ENCODE peak calls at places on chromosomes 3 and 15, in five cellular contexts. One of them, this sample, is unnamed.

GRCh38 chr15:95793226-95793625 is 537.3 kb upstream of the NR2F2 start:
- DNase-seq in stimulated activated CD4-positive, alpha-beta T cell treated with anti-CD3 and anti-CD28 coated beads, Interleukin-4, amount 100 ng/mL, for 1 hour: no peak
- DNase-seq in T follicular helper cell: no peak
- DNase-seq in right lobe of liver: no peak
- DNase-seq in cardiac muscle cell: no peak
- DNase-seq in this sample: no peak

GRCh38 chr15:96322401-96323249 is 7.9 kb upstream of the NR2F2 start:
- DNase-seq in stimulated activated CD4-positive, alpha-beta T cell treated with anti-CD3 and anti-CD28 coated beads, Interleukin-4, amount 100 ng/mL, for 1 hour: no peak
- DNase-seq in T follicular helper cell: no peak
- DNase-seq in right lobe of liver: peak
- DNase-seq in cardiac muscle cell: no peak
- DNase-seq in this sample: no peak

GRCh38 chr15:49468440-49468839 is 45.4 kb downstream of the FGF7 start:
- DNase-seq in right lobe of liver: no peak
- DNase-seq in cardiac muscle cell: no peak
- DNase-seq in T follicular helper cell: no peak
- DNase-seq in stimulated activated CD4-positive, alpha-beta T cell treated with anti-CD3 and anti-CD28 coated beads, Interleukin-4, amount 100 ng/mL, for 1 hour: no peak
- DNase-seq in this sample: no peak

GRCh38 chr3:119530418-119530817 is 29.0 kb downstream of the CD80 start:
- DNase-seq in cardiac muscle cell: no peak
- DNase-seq in stimulated activated CD4-positive, alpha-beta T cell treated with anti-CD3 and anti-CD28 coated beads, Interleukin-4, amount 100 ng/mL, for 1 hour: no peak
- DNase-seq in T follicular helper cell: no peak
- DNase-seq in right lobe of liver: no peak
- DNase-seq in this sample: no peak

GRCh38 chr3:56753206-56753605 is 48.5 kb downstream of the ARHGEF3 start:
- DNase-seq in stimulated activated CD4-positive, alpha-beta T cell treated with anti-CD3 and anti-CD28 coated beads, Interleukin-4, amount 100 ng/mL, for 1 hour: no peak
- DNase-seq in right lobe of liver: no peak
- DNase-seq in cardiac muscle cell: no peak
- DNase-seq in T follicular helper cell: no peak
- DNase-seq in this sample: no peak

GRCh38 chr3:62982795-62983455 is 107.7 kb upstream of the CADPS start:
- DNase-seq in right lobe of liver: no peak
- DNase-seq in stimulated activated CD4-positive, alpha-beta T cell treated with anti-CD3 and anti-CD28 coated beads, Interleukin-4, amount 100 ng/mL, for 1 hour: no peak
- DNase-seq in T follicular helper cell: no peak
- DNase-seq in cardiac muscle cell: no peak
- DNase-seq in this sample: no peak

GRCh38 chr3:53803816-53804545 is 42.2 kb downstream of the CHDH start:
- DNase-seq in T follicular helper cell: no peak
- DNase-seq in right lobe of liver: no peak
- DNase-seq in cardiac muscle cell: no peak
- DNase-seq in stimulated activated CD4-positive, alpha-beta T cell treated with anti-CD3 and anti-CD28 coated beads, Interleukin-4, amount 100 ng/mL, for 1 hour: no peak
- DNase-seq in this sample: no peak

GRCh38 chr15:37050345-37050744 is 50.0 kb downstream of the MEIS2 start:
- DNase-seq in right lobe of liver: no peak
- DNase-seq in T follicular helper cell: no peak
- DNase-seq in cardiac muscle cell: no peak
- DNase-seq in stimulated activated CD4-positive, alpha-beta T cell treated with anti-CD3 and anti-CD28 coated beads, Interleukin-4, amount 100 ng/mL, for 1 hour: no peak
- DNase-seq in this sample: no peak

GRCh38 chr3:153130312-153130977 is 31.6 kb upstream of the RAP2B start:
- DNase-seq in cardiac muscle cell: no peak
- DNase-seq in T follicular helper cell: no peak
- DNase-seq in right lobe of liver: no peak
- DNase-seq in stimulated activated CD4-positive, alpha-beta T cell treated with anti-CD3 and anti-CD28 coated beads, Interleukin-4, amount 100 ng/mL, for 1 hour: no peak
- DNase-seq in this sample: no peak

GRCh38 chr3:43161684-43162512 is 56.0 kb upstream of the POMGNT2 start:
- DNase-seq in cardiac muscle cell: peak
- DNase-seq in T follicular helper cell: no peak
- DNase-seq in right lobe of liver: no peak
- DNase-seq in stimulated activated CD4-positive, alpha-beta T cell treated with anti-CD3 and anti-CD28 coated beads, Interleukin-4, amount 100 ng/mL, for 1 hour: no peak
- DNase-seq in this sample: no peak

GRCh38 chr15:63473999-63474809 is 30.2 kb upstream of the USP3 start:
- DNase-seq in cardiac muscle cell: peak
- DNase-seq in right lobe of liver: peak
- DNase-seq in stimulated activated CD4-positive, alpha-beta T cell treated with anti-CD3 and anti-CD28 coated beads, Interleukin-4, amount 100 ng/mL, for 1 hour: peak
- DNase-seq in T follicular helper cell: peak
- DNase-seq in this sample: no peak

GRCh38 chr15:48031973-48032372 is 88.8 kb upstream of the SLC24A5 start:
- DNase-seq in T follicular helper cell: no peak
- DNase-seq in stimulated activated CD4-positive, alpha-beta T cell treated with anti-CD3 and anti-CD28 coated beads, Interleukin-4, amount 100 ng/mL, for 1 hour: no peak
- DNase-seq in cardiac muscle cell: no peak
- DNase-seq in right lobe of liver: no peak
- DNase-seq in this sample: no peak